ENCODE peak calls at places on chromosomes 4 and X, in six cellular contexts. J is transverse colon; E is effector memory CD4-positive, alpha-beta T cell; L is COR-L47; M is NCI-H748 treated with DMSO at 0.1 percent for 48 hours; W is activated CD4-positive, CD25-positive, alpha-beta regulatory T cell. X is an unnamed sample.

GRCh38 chr4:47482326-47482725 is 2.7 kb upstream of the ATP10D start:
- DNase-seq in J (no peak), E (no peak), L (no peak), M (no peak), W (no peak), X (no peak)

GRCh38 chr4:141246243-141246642 is 25.5 kb downstream of the ZNF330 start:
- DNase-seq in J (no peak), E (no peak), L (no peak), M (no peak), W (no peak), X (no peak)

GRCh38 chrX:49767231-49767630 is 61.9 kb upstream of the PAGE4 start:
- DNase-seq in J (no peak), E (no peak), L (no peak), M (no peak), W (no peak), X (no peak)

GRCh38 chr4:152038238-152038637 is 277.4 kb upstream of the GATB start:
- DNase-seq in J (no peak), E (no peak), L (no peak), M (no peak), W (no peak), X (no peak)

GRCh38 chr4:93827272-93827947 is 1.1 kb upstream of the ATOH1 start:
- DNase-seq in J (peak; percentile 51), E (no peak), L (no peak), M (no peak), W (no peak), X (no peak)

GRCh38 chrX:153862369-153863250 is 23.4 kb downstream of the L1CAM start:
- DNase-seq in J (no peak), E (no peak), L (no peak), M (no peak), W (no peak), X (no peak)

GRCh38 chrX:140526138-140526537 is 21.3 kb upstream of the SOX3 start:
- DNase-seq in J (no peak), E (no peak), L (no peak), M (no peak), W (no peak), X (no peak)

GRCh38 chr4:46648088-46648744 is 258.3 kb upstream of the GABRA2 start:
- DNase-seq in J (peak; percentile 16), E (no peak), L (peak; percentile 53), M (no peak), W (no peak), X (no peak)

GRCh38 chr4:102825261-102826071 is 1.9 kb downstream of the UBE2D3 start:
- DNase-seq in J (peak; percentile 28), E (no peak), L (peak; percentile 26), M (no peak), W (no peak), X (peak; percentile 55)

GRCh38 chrX:70422886-70423336 is at the start of gene GDPD2:
- DNase-seq in J (peak; percentile 38), E (no peak), L (peak; percentile 22), M (no peak), W (no peak), X (no peak)

GRCh38 chrX:107684956-107685385 is 56.7 kb downstream of the PRPS1 start:
- DNase-seq in J (peak; percentile 60), E (no peak), L (no peak), M (no peak), W (no peak), X (peak; percentile 67)

GRCh38 chr4:8191136-8191747 is 7.8 kb upstream of the SH3TC1 start:
- DNase-seq in J (peak; percentile 51), E (no peak), L (no peak), M (no peak), W (no peak), X (peak; percentile 90)

GRCh38 chr4:146976145-146976544 is 30.5 kb upstream of the TTC29 start:
- DNase-seq in J (no peak), E (no peak), L (no peak), M (no peak), W (no peak), X (no peak)

GRCh38 chr4:146159384-146160058 is 16.0 kb upstream of the LSM6 start:
- DNase-seq in J (no peak), E (no peak), L (no peak), M (no peak), W (no peak), X (no peak)

GRCh38 chrX:139932077-139932900 is 564 bp downstream of the ATP11C start:
- DNase-seq in J (peak; percentile 55), E (peak; percentile 39), L (no peak), M (no peak), W (peak; percentile 36), X (no peak)

GRCh38 chr4:116321471-116321870 is 763.9 kb downstream of the TRAM1L1 start:
- DNase-seq in J (no peak), E (no peak), L (no peak), M (no peak), W (no peak), X (no peak)

GRCh38 chr4:47143261-47143660 is 111.9 kb downstream of the GABRB1 start:
- DNase-seq in J (no peak), E (no peak), L (no peak), M (no peak), W (no peak), X (no peak)

GRCh38 chrX:134502686-134503085 is 42.7 kb downstream of the HPRT1 start:
- DNase-seq in J (no peak), E (no peak), L (no peak), M (no peak), W (no peak), X (no peak)

GRCh38 chrX:97756879-97757278 is 873.2 kb downstream of the RPA4 start:
- DNase-seq in J (no peak), E (no peak), L (no peak), M (no peak), W (no peak), X (no peak)

GRCh38 chrX:44431206-44431605 is 87.7 kb upstream of the EFHC2 start:
- DNase-seq in J (no peak), E (no peak), L (no peak), M (no peak), W (no peak), X (no peak)

GRCh38 chr4:20318011-20318898 is 66.5 kb downstream of the SLIT2 start:
- DNase-seq in J (no peak), E (no peak), L (no peak), M (no peak), W (no peak), X (no peak)

GRCh38 chr4:3809028-3809427 is 42.8 kb downstream of the ADRA2C start:
- DNase-seq in J (no peak), E (no peak), L (no peak), M (no peak), W (no peak), X (no peak)

GRCh38 chrX:10254746-10255145 is 98.0 kb downstream of the CLCN4 start:
- DNase-seq in J (no peak), E (no peak), L (no peak), M (no peak), W (no peak), X (no peak)

GRCh38 chr4:79132826-79133225 is 193.0 kb downstream of the NAA11 start:
- DNase-seq in J (no peak), E (no peak), L (no peak), M (no peak), W (no peak), X (no peak)

GRCh38 chr4:103754844-103755243 is 35.1 kb upstream of the TACR3 start:
- DNase-seq in J (peak; percentile 77), E (no peak), L (peak; percentile 53), M (peak; percentile 52), W (no peak), X (no peak)

GRCh38 chr4:94523617-94524016 is 71.9 kb downstream of the PDLIM5 start:
- DNase-seq in J (no peak), E (no peak), L (no peak), M (no peak), W (no peak), X (no peak)

X was measured in CD14-positive monocyte.